ENCODE peak calls at places on chromosomes 4 and X, in eight cellular contexts. S is heart right ventricle; T is Right ventricle myocardium superior; B is iris pigment epithelial cell; L is stimulated activated effector memory CD8-positive, alpha-beta T cell treated with anti-CD3 and anti-CD28 coated beads, Interleukin-12 subunit alpha, Interleukin-12 subunit beta, amount 100 ng/mL, for 72 hours; U is stimulated activated CD4-positive, alpha-beta T cell treated with anti-CD3 and anti-CD28 coated beads, Interleukin-2, amount 100 ng/mL, for 48 hours; G is EL; N is endothelial cell. X is an unnamed sample.

GRCh38 chrX:8288590-8288989 is 117.5 kb upstream of the VCX2 start:
- DNase-seq in S (no peak), B (no peak), T (no peak), G (no peak), U (no peak), N (no peak), L (no peak), X (no peak)

GRCh38 chrX:39427492-39428289 is 626.4 kb downstream of the MID1IP1 start:
- DNase-seq in T (no peak), L (no peak), S (no peak), B (peak), U (peak), N (no peak), G (peak), X (no peak)

GRCh38 chrX:9676738-9677097 is 88.9 kb downstream of the GPR143 start:
- DNase-seq in G (no peak), T (no peak), S (no peak), N (no peak), L (no peak), U (no peak), B (no peak), X (no peak)

GRCh38 chr4:24274401-24275035 is 309.8 kb downstream of the DHX15 start:
- DNase-seq in G (peak), L (no peak), B (no peak), N (no peak), U (no peak), T (no peak), S (no peak), X (no peak)

GRCh38 chr4:20320232-20320631 is 68.5 kb downstream of the SLIT2 start:
- DNase-seq in G (no peak), N (no peak), S (no peak), B (peak), U (no peak), T (no peak), L (no peak), X (no peak)

GRCh38 chr4:184382189-184382846 is 92.0 kb downstream of the IRF2 start:
- DNase-seq in B (no peak), G (no peak), L (no peak), S (no peak), N (no peak), T (no peak), U (no peak), X (no peak)

GRCh38 chr4:20430555-20430954 is 178.8 kb downstream of the SLIT2 start:
- DNase-seq in L (no peak), S (no peak), U (no peak), N (no peak), G (peak), B (peak), T (no peak), X (no peak)

GRCh38 chr4:138312536-138312911 is 70.4 kb upstream of the SLC7A11 start:
- DNase-seq in N (no peak), G (no peak), S (no peak), B (no peak), U (no peak), L (no peak), T (no peak), X (no peak)

GRCh38 chr4:28391877-28392276 is 1531.2 kb downstream of the STIM2 start:
- DNase-seq in B (peak), U (no peak), G (peak), S (no peak), N (no peak), L (no peak), T (no peak), X (no peak)

GRCh38 chr4:94452476-94453300 is 946 bp downstream of the PDLIM5 start:
- DNase-seq in B (peak), S (peak), N (peak), U (peak), L (no peak), G (peak), T (peak), X (peak)

GRCh38 chrX:20988118-20988517 is 386.1 kb upstream of the CNKSR2 start:
- DNase-seq in G (peak), N (no peak), B (no peak), U (no peak), T (no peak), S (no peak), L (no peak), X (no peak)

GRCh38 chr4:26308573-26308972 is 12.2 kb upstream of the RBPJ start:
- DNase-seq in U (no peak), B (no peak), T (no peak), S (no peak), L (no peak), N (no peak), G (no peak), X (no peak)

GRCh38 chr4:155094421-155094820 is 114.0 kb upstream of the NPY2R start:
- DNase-seq in L (no peak), T (no peak), B (peak), G (no peak), N (no peak), S (no peak), U (no peak), X (no peak)

GRCh38 chrX:106862972-106863688 is 40.0 kb downstream of the RIPPLY1 start:
- DNase-seq in G (peak), S (no peak), B (peak), U (no peak), T (no peak), N (peak), L (no peak), X (no peak)

GRCh38 chr4:46715468-46715867 is 193.6 kb downstream of the COX7B2 start:
- DNase-seq in G (no peak), L (no peak), U (no peak), T (no peak), S (no peak), B (no peak), N (no peak), X (no peak)

GRCh38 chrX:99820197-99820596 is 589.9 kb downstream of the PCDH19 start:
- DNase-seq in B (no peak), U (no peak), S (no peak), T (no peak), L (no peak), N (no peak), G (no peak), X (no peak)